ENCODE peak calls at places on chromosome 9, in ten cellular contexts. E is adrenal gland, W is spleen, P is heart left ventricle, B is HCT116, R is lower leg skin, G is sigmoid colon, F is HepG2, U is upper lobe of left lung, A is breast epithelium. Q is an unnamed sample.

GRCh38 chr9:88776717-88777497 is 214.4 kb upstream of the S1PR3 start:
- DNase-seq in E (no peak), W (no peak), P (no peak), B (no peak), R (peak), G (no peak), F (peak), U (no peak), A (no peak), Q (no peak)

GRCh38 chr9:14313951-14314423 is at the start of gene NFIB:
- DNase-seq in E (peak), W (peak), P (peak), B (no peak), R (peak), G (peak), F (peak), U (peak), A (no peak), Q (no peak)

GRCh38 chr9:99197987-99198386 is 23.8 kb downstream of the ALG2 start:
- DNase-seq in E (peak), W (no peak), P (no peak), B (no peak), R (peak), G (no peak), F (no peak), U (no peak), A (no peak), Q (no peak)

GRCh38 chr9:123599781-123600180 is 243.8 kb downstream of the CRB2 start:
- DNase-seq in E (no peak), W (no peak), P (no peak), B (no peak), R (no peak), G (no peak), F (no peak), U (no peak), A (no peak), Q (no peak)

GRCh38 chr9:71796368-71796767 is 28.1 kb upstream of the CEMIP2 start:
- DNase-seq in E (no peak), W (no peak), P (no peak), B (no peak), R (no peak), G (no peak), F (no peak), U (no peak), A (no peak), Q (no peak)

GRCh38 chr9:77221431-77221830 is 44.1 kb downstream of the VPS13A start:
- DNase-seq in E (no peak), W (no peak), P (no peak), B (no peak), R (no peak), G (no peak), F (no peak), U (no peak), A (no peak), Q (no peak)

GRCh38 chr9:129408535-129409215 is 212.2 kb downstream of the C9orf50 start:
- DNase-seq in E (peak), W (peak), P (peak), B (no peak), R (no peak), G (no peak), F (no peak), U (peak), A (no peak), Q (no peak)

GRCh38 chr9:7216004-7216821 is 458.4 kb downstream of the KDM4C start:
- DNase-seq in E (no peak), W (no peak), P (no peak), B (no peak), R (no peak), G (no peak), F (peak), U (no peak), A (no peak), Q (no peak)

GRCh38 chr9:129617167-129617566 is 3.7 kb downstream of the C9orf50 start:
- DNase-seq in E (no peak), W (no peak), P (no peak), B (no peak), R (no peak), G (no peak), F (no peak), U (no peak), A (no peak), Q (no peak)

GRCh38 chr9:94649100-94649855 is 10.0 kb upstream of the FBP1 start:
- DNase-seq in E (no peak), W (no peak), P (no peak), B (no peak), R (no peak), G (no peak), F (no peak), U (no peak), A (no peak), Q (no peak)

GRCh38 chr9:89878687-89879086 is 273.9 kb downstream of the GADD45G start:
- DNase-seq in E (peak), W (peak), P (peak), B (no peak), R (peak), G (peak), F (peak), U (peak), A (peak), Q (no peak)

GRCh38 chr9:76912631-76913275 is 6.8 kb upstream of the PRUNE2 start:
- DNase-seq in E (peak), W (no peak), P (no peak), B (peak), R (no peak), G (no peak), F (no peak), U (peak), A (no peak), Q (no peak)

GRCh38 chr9:3963266-3964019 is 336.4 kb downstream of the GLIS3 start:
- DNase-seq in E (peak), W (no peak), P (peak), B (no peak), R (no peak), G (peak), F (no peak), U (no peak), A (no peak), Q (no peak)

GRCh38 chr9:82679488-82679887 is 383.5 kb downstream of the RASEF start:
- DNase-seq in E (no peak), W (no peak), P (no peak), B (no peak), R (no peak), G (no peak), F (no peak), U (no peak), A (no peak), Q (no peak)

GRCh38 chr9:104802906-104803305 is 39.0 kb downstream of the NIPSNAP3B start:
- DNase-seq in E (no peak), W (no peak), P (no peak), B (no peak), R (no peak), G (no peak), F (no peak), U (no peak), A (no peak), Q (no peak)

GRCh38 chr9:3828495-3828894 is 302.7 kb upstream of the RFX3 start:
- DNase-seq in E (no peak), W (no peak), P (no peak), B (no peak), R (no peak), G (no peak), F (no peak), U (no peak), A (no peak), Q (no peak)

GRCh38 chr9:97751510-97751909 is 54.4 kb upstream of the XPA start:
- DNase-seq in E (no peak), W (no peak), P (no peak), B (no peak), R (no peak), G (no peak), F (peak), U (no peak), A (no peak), Q (no peak)

GRCh38 chr9:88319936-88320747 is 68.1 kb upstream of the SPIN1 start:
- DNase-seq in E (no peak), W (no peak), P (no peak), B (no peak), R (peak), G (peak), F (no peak), U (no peak), A (no peak), Q (no peak)

GRCh38 chr9:107249131-107249533 is 33.9 kb upstream of the RAD23B start:
- DNase-seq in E (no peak), W (no peak), P (no peak), B (no peak), R (no peak), G (no peak), F (peak), U (no peak), A (no peak), Q (no peak)

GRCh38 chr9:94780516-94780950 is 54.0 kb downstream of the AOPEP start:
- DNase-seq in E (peak), W (no peak), P (peak), B (no peak), R (no peak), G (no peak), F (no peak), U (no peak), A (no peak), Q (no peak)

GRCh38 chr9:89532478-89532877 is 34.6 kb upstream of the SEMA4D start:
- DNase-seq in E (no peak), W (no peak), P (no peak), B (no peak), R (no peak), G (no peak), F (peak), U (peak), A (no peak), Q (no peak)

GRCh38 chr9:133619791-133620190 is 10.6 kb upstream of the FAM163B start:
- DNase-seq in E (no peak), W (no peak), P (no peak), B (no peak), R (no peak), G (no peak), F (no peak), U (no peak), A (no peak), Q (peak)

GRCh38 chr9:4969130-4969529 is 15.9 kb upstream of the JAK2 start:
- DNase-seq in E (no peak), W (no peak), P (no peak), B (no peak), R (no peak), G (no peak), F (no peak), U (no peak), A (no peak), Q (no peak)

GRCh38 chr9:6640268-6641072 is 5.1 kb downstream of the GLDC start:
- DNase-seq in E (no peak), W (no peak), P (no peak), B (no peak), R (peak), G (peak), F (peak), U (no peak), A (no peak), Q (no peak)

GRCh38 chr9:33468797-33469621 is 4.7 kb downstream of the NOL6 start:
- DNase-seq in E (no peak), W (peak), P (no peak), B (no peak), R (peak), G (peak), F (no peak), U (no peak), A (peak), Q (no peak)

GRCh38 chr9:682633-683508 is 158.6 kb upstream of the DMRT1 start:
- DNase-seq in E (no peak), W (no peak), P (no peak), B (no peak), R (no peak), G (no peak), F (peak), U (peak), A (no peak), Q (no peak)

GRCh38 chr9:77896269-77897245 is 135.1 kb downstream of the GNAQ start:
- DNase-seq in E (peak), W (no peak), P (no peak), B (no peak), R (no peak), G (no peak), F (no peak), U (no peak), A (no peak), Q (no peak)

GRCh38 chr9:127128341-127129072 is 6.1 kb upstream of the ANGPTL2 start:
- DNase-seq in E (peak), W (no peak), P (peak), B (no peak), R (peak), G (peak), F (no peak), U (peak), A (peak), Q (no peak)

GRCh38 chr9:137757613-137758029 is 120.0 kb upstream of the CACNA1B start:
- DNase-seq in E (peak), W (no peak), P (no peak), B (peak), R (no peak), G (no peak), F (no peak), U (no peak), A (no peak), Q (no peak)

GRCh38 chr9:86250123-86250522 is 9.3 kb downstream of the C9orf153 start:
- DNase-seq in E (no peak), W (no peak), P (no peak), B (no peak), R (no peak), G (no peak), F (no peak), U (no peak), A (no peak), Q (no peak)

GRCh38 chr9:95053611-95054440 is 263.7 kb downstream of the FANCC start:
- DNase-seq in E (no peak), W (no peak), P (no peak), B (no peak), R (no peak), G (no peak), F (no peak), U (no peak), A (no peak), Q (no peak)

GRCh38 chr9:93575706-93576295 is 583 bp upstream of the PHF2 start:
- DNase-seq in E (peak), W (peak), P (peak), B (no peak), R (peak), G (no peak), F (no peak), U (peak), A (no peak), Q (peak)

GRCh38 chr9:93576296-93577044 is at the start of gene PHF2:
- DNase-seq in E (no peak), W (peak), P (no peak), B (no peak), R (peak), G (no peak), F (no peak), U (no peak), A (no peak), Q (peak)

GRCh38 chr9:93578844-93579243 is 2.5 kb downstream of the PHF2 start:
- DNase-seq in E (no peak), W (no peak), P (no peak), B (no peak), R (no peak), G (no peak), F (no peak), U (peak), A (no peak), Q (no peak)

GRCh38 chr9:93577940-93578682 is 1.7 kb downstream of the PHF2 start:
- DNase-seq in E (peak), W (no peak), P (no peak), B (no peak), R (peak), G (no peak), F (no peak), U (peak), A (no peak), Q (no peak)

DNA sequence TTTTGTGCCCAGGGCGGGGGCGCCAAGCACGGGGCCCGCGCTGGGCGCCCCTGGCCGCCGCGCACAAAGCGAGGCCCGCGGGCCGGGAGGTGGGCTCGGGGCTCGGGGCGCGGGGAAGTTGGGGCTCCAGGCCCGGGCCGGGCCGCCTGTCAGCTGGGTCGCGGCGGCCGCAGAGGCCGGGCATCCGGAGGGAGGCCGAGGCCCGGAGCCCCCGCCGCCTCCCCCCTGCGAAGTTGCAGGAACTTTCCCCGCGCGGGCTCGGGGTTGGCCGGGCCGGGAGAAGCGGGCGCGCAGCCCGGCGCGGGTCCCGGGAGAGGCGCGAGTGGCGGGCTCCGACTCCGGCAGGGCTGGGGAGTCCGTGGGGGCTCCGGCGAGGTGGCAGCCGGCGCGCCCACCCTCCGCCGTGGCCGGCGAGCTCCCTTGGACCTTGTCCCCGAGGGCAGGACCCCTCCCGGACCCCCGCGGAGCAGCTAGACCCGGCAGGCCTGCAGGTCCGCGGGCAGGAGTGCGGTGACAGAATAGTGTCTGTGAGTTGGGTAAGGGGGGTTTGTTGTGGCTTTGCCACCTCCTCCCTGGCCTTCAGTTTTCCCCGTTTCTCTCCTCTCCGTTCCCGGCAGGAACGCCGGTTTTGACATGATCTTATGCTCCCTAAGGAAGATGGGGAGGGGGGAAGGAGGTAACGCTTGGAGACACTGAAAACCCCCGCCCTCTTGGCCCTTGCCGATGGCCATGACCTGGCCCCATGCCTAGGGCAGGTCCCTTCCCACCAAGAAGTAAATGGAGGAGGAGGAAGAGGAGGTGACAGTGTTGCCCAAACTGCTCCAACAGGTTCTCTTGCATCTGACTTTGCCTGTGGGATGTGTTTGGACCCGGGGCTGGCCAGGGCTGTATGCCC is 908 bp downstream of the PHF2 start:
- DNase-seq in E (peak), W (peak), P (no peak), B (no peak), R (peak), G (no peak), F (no peak), U (peak), A (no peak), Q (peak)
- TF ChIP-seq POLR2A in E (no peak), W (no peak), P (no peak), B (no peak), R (no peak), G (no peak), F (no peak), U (no peak), A (peak), Q (no peak)

GRCh38 chr9:115050002-115050490 is 67.9 kb downstream of the TNC start:
- DNase-seq in E (no peak), W (no peak), P (no peak), B (no peak), R (no peak), G (no peak), F (no peak), U (no peak), A (no peak), Q (no peak)
- TF ChIP-seq POLR2A in E (no peak), W (no peak), P (no peak), B (no peak), R (no peak), G (no peak), F (no peak), U (no peak), A (no peak), Q (no peak)

GRCh38 chr9:102499468-102499867 is 495.7 kb upstream of the CYLC2 start:
- DNase-seq in E (no peak), W (no peak), P (no peak), B (no peak), R (no peak), G (no peak), F (peak), U (no peak), A (no peak), Q (no peak)

GRCh38 chr9:102497709-102498108 is 497.4 kb upstream of the CYLC2 start:
- DNase-seq in E (no peak), W (no peak), P (no peak), B (no peak), R (no peak), G (no peak), F (no peak), U (no peak), A (no peak), Q (no peak)
- TF ChIP-seq POLR2A in E (no peak), W (no peak), P (no peak), B (no peak), R (no peak), G (no peak), F (no peak), U (no peak), A (no peak), Q (no peak)

GRCh38 chr9:37464006-37464405 is 1.2 kb downstream of the ZBTB5 start:
- DNase-seq in E (no peak), W (no peak), P (no peak), B (no peak), R (no peak), G (no peak), F (no peak), U (no peak), A (no peak), Q (no peak)

GRCh38 chr9:37468620-37469019 is 3.4 kb upstream of the ZBTB5 start:
- DNase-seq in E (no peak), W (no peak), P (no peak), B (peak), R (no peak), G (no peak), F (no peak), U (no peak), A (no peak), Q (no peak)

GRCh38 chr9:37464426-37465248 is 613 bp downstream of the ZBTB5 start:
- DNase-seq in E (peak), W (peak), P (peak), B (no peak), R (peak), G (peak), F (no peak), U (peak), A (peak), Q (no peak)

GRCh38 chr9:37466037-37466709 is 923 bp upstream of the ZBTB5 start:
- DNase-seq in E (no peak), W (peak), P (peak), B (peak), R (peak), G (peak), F (peak), U (peak), A (no peak), Q (peak)

DNA sequence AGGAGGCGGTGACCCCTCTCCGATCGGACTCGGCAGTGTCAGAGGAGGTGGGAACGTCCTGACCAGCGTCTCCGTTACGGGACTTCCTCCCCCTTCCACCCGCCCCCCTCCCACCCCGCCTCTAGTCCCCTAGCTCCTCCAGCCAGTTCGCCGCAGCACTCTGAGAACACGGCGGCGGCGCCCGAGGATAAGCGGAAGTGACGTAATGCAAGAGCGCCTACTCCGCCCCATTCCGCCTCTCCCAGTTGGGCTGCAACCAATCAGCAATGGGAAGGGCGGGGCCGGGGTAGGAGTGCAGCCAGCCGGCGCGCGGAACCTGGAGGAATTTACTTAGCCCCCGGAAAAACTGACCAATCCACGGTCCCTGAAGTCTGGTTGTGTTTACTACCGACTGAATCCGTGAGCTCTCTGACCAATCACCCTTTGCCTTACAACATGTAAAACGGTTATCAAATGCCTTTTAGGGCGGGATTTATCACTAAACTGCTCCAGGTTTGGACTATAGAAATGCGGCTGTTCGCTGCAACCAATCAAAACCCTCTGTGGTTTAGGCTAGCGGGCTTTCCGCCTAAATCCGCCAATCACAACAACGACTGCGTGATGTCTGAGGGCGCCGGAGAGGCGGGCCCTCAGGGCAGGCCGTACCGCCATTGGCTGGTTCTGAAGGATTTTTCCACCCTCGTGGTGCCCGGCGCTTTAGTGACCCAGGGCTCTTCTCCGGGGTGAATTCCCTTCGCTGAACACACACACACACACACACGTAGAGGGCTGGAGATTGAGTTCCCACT is at the start of gene ZBTB5:
- DNase-seq in E (peak), W (peak), P (peak), B (peak), R (peak), G (peak), F (peak), U (peak), A (peak), Q (peak)
- TF ChIP-seq POLR2A in E (no peak), W (no peak), P (peak), B (no peak), R (no peak), G (peak), F (peak), U (no peak), A (peak), Q (peak)

Q was measured in GM12891.